ENCODE peak calls at places on chromosomes 2 and 18, in ten cellular contexts. B is fibroblast of lung, P is AG04450, J is heart left ventricle, F is K562, I is mucosa of descending colon, D is cardiac muscle cell, L is OCI-LY7, M is psoas muscle, W is A549. S is an unnamed sample.
A peak's percentile ranks its signal among the peaks of the same experiment; 100 is the strongest.

GRCh38 chr2:213152065-213152794 is 818 bp upstream of the IKZF2 start:
- DNase-seq in M (peak; percentile 64), L (peak; percentile 53), B (peak; percentile 80), F (peak; percentile 26), W (peak; percentile 51), J (peak; percentile 81), I (peak; percentile 71), D (peak; percentile 89), P (peak; percentile 54), S (peak; percentile 56)

GRCh38 chr2:111667001-111667400 is 217.0 kb downstream of the ANAPC1 start:
- DNase-seq in M (no peak), F (no peak), J (no peak), I (no peak), W (no peak), B (no peak), P (no peak), L (no peak), D (no peak), S (no peak)

GRCh38 chr2:127355407-127356008 is 32.3 kb downstream of the MAP3K2 start:
- DNase-seq in F (peak; percentile 45), M (no peak), L (peak; percentile 42), W (peak; percentile 35), D (no peak), P (no peak), J (no peak), B (no peak), I (peak; percentile 46), S (no peak)

GRCh38 chr2:62084823-62085222 is 111.1 kb upstream of the B3GNT2 start:
- DNase-seq in P (no peak), W (no peak), D (no peak), M (no peak), J (no peak), B (no peak), L (no peak), I (no peak), F (no peak), S (no peak)

GRCh38 chr2:220695397-220696279 is 876.5 kb downstream of the EPHA4 start:
- DNase-seq in J (no peak), D (no peak), L (no peak), I (no peak), B (no peak), P (no peak), M (no peak), F (no peak), W (no peak), S (no peak)

GRCh38 chr2:86556508-86556907 is 6.7 kb downstream of the CHMP3 start:
- DNase-seq in L (no peak), B (no peak), D (no peak), M (no peak), J (no peak), F (no peak), P (no peak), W (no peak), I (peak; percentile 23), S (no peak)

GRCh38 chr18:45849529-45849928 is 24.1 kb downstream of the SIGLEC15 start:
- DNase-seq in I (no peak), F (no peak), P (no peak), D (no peak), W (no peak), B (no peak), J (no peak), L (no peak), M (no peak), S (no peak)

GRCh38 chr2:224591245-224591644 is 6.1 kb upstream of the CUL3 start:
- DNase-seq in F (no peak), J (no peak), B (no peak), P (no peak), M (no peak), W (no peak), I (no peak), D (no peak), L (no peak), S (no peak)

GRCh38 chr2:9306910-9307309 is 100.3 kb downstream of the ASAP2 start:
- DNase-seq in L (no peak), W (no peak), M (no peak), F (no peak), B (no peak), J (no peak), D (no peak), P (no peak), I (no peak), S (peak; percentile 22)

GRCh38 chr2:102335871-102336366 is 19.7 kb upstream of the IL18R1 start:
- DNase-seq in W (no peak), I (no peak), F (peak; percentile 42), D (peak; percentile 46), J (no peak), B (no peak), L (no peak), M (no peak), P (no peak), S (no peak)

GRCh38 chr18:62249478-62250097 is 62.5 kb downstream of the RELCH start:
- DNase-seq in L (peak; percentile 72), F (peak; percentile 48), J (peak; percentile 51), B (peak; percentile 70), P (peak; percentile 49), W (peak; percentile 80), I (peak; percentile 98), D (peak; percentile 80), M (peak; percentile 33), S (peak; percentile 69)
- TF ChIP-seq CTCF in L (peak; percentile 71), F (peak; percentile 51), J (peak; percentile 88), B (peak; percentile 78), P (peak; percentile 85), W (peak; percentile 75), I (peak; percentile 70), D (peak; percentile 76), M (peak; percentile 86), S (peak; percentile 66)

GRCh38 chr2:153584244-153584643 is 105.7 kb upstream of the RPRM start:
- DNase-seq in M (no peak), L (no peak), I (no peak), D (no peak), J (no peak), P (no peak), B (no peak), W (peak; percentile 9), F (no peak), S (no peak)

GRCh38 chr2:153588408-153588807 is 109.8 kb upstream of the RPRM start:
- DNase-seq in B (no peak), P (no peak), J (no peak), M (no peak), F (no peak), W (no peak), D (no peak), L (no peak), I (no peak), S (no peak)

GRCh38 chr2:153589586-153589985 is 111.0 kb upstream of the RPRM start:
- DNase-seq in J (no peak), M (no peak), D (no peak), B (no peak), P (no peak), W (no peak), L (no peak), I (no peak), F (no peak), S (no peak)
- H3K9me3 ChIP-seq in J (peaks cover 16% of the 10 kb centered on the region), M (peaks cover 7% of the 10 kb centered on the region), D (no peaks in the 10 kb centered on the region), B (no peaks in the 10 kb centered on the region), P (peaks cover 12% of the 10 kb centered on the region), W (peaks cover 4% of the 10 kb centered on the region), L (no peaks in the 10 kb centered on the region), I (peaks cover 26% of the 10 kb centered on the region), F (no peaks in the 10 kb centered on the region), S (no peaks in the 10 kb centered on the region)

DNA sequence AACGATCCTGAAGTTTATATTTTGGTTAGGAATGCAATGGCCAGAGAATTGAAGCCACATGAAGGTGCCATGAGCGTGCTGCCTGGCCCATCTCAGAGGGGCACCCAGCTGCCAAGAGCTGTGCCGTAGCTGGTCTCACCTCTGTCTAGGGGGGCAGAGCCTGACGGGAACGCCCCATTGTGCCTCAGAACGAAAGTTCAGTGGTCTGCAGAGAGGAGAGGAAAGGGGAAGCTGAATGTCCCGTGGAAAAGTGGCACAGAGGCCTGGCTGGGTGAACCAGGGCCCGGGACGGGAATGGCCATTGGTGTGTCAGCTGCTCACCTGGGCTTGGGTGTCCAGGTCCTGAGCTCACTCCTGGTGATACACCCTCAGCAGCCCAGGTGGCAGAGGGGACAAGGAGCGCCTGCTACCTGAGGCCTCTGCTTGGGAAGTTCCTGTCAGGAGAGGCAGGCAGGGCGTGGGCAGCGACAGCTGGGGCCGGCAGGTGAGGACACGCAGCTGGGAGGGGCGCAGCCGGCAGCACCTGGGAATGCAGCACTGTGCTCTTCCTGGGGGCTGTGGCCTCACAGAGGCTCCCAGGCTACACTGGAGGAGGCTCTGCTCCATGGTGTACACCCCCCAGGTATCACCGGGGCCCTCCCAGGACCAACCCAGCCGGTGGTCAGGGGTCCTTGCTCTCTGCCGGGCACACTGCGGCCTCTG is 67.3 kb downstream of the PARD6G start:
- DNase-seq in L (no peak), P (no peak), F (no peak), W (no peak), D (no peak), B (no peak), M (no peak), J (no peak), I (no peak), S (no peak)
- H3K4me3 ChIP-seq in L (no peak overlapping the region), P (no peak overlapping the region), F (no peak overlapping the region), W (no peak overlapping the region), D (no peak overlapping the region), B (no peak overlapping the region), M (no peak overlapping the region), J (no peak overlapping the region), I (no peak overlapping the region), S (no peak overlapping the region)

GRCh38 chr18:34817636-34818035 is 107.5 kb downstream of the DTNA start:
- DNase-seq in P (no peak), M (no peak), B (no peak), F (no peak), I (no peak), L (no peak), D (no peak), W (no peak), J (no peak), S (no peak)

GRCh38 chr18:34820360-34820759 is 110.3 kb downstream of the DTNA start:
- DNase-seq in F (no peak), W (no peak), J (no peak), P (no peak), L (no peak), D (no peak), M (no peak), B (no peak), I (no peak), S (no peak)

GRCh38 chr18:34818069-34818468 is 108.0 kb downstream of the DTNA start:
- DNase-seq in P (no peak), M (no peak), W (no peak), F (no peak), L (no peak), B (no peak), D (no peak), I (no peak), J (no peak), S (no peak)

GRCh38 chr18:34816183-34816582 is 106.1 kb downstream of the DTNA start:
- DNase-seq in D (no peak), L (no peak), W (no peak), J (no peak), F (no peak), I (no peak), M (no peak), P (no peak), B (no peak), S (no peak)

DNA sequence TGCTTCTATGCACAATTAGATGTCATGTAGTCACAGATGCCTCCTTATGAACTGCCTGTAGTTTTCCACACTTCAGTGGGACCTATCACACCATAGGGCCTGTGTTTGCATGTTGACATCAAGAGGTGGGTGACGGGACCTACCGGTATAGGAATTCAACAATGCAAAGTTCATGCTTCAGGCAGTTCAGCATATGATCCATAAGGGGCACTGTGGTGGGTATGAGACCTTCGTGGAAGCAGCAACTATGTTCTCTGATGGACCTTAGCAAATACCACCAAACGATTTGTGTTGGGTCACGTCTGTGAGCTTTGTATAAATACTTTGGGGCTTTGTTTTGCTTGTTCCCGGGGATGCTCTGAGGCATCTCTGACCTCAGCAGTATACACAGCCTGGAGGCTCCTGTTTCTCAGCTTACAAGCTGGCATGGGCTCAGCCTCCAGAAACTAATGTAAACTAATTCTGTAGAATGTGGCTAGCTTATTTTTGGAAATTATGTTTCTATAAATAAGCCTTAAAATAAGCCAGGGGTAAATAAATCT is 111.6 kb downstream of the DTNA start:
- DNase-seq in I (no peak), B (no peak), L (no peak), W (peak; percentile 1), M (no peak), P (peak; percentile 74), D (no peak), J (no peak), F (no peak), S (no peak)
- TF ChIP-seq CTCF in I (no peak), B (peak; percentile 39), L (no peak), W (no peak), M (no peak), P (peak; percentile 43), D (no peak), J (no peak), F (no peak), S (no peak)

S was measured in BE2C.